ENCODE peak calls at places on chromosomes 5 and 9, in five cellular contexts. N, G, X, J and B are unnamed samples.

GRCh38 chr9:81665514-81665838 is 23.9 kb downstream of the TLE1 start:
- DNase-seq in N (no peak), G (peak; percentile 71), X (no peak), J (no peak), B (peak; percentile 31)

GRCh38 chr5:84437673-84438315 is 53.1 kb upstream of the EDIL3 start:
- DNase-seq in N (no peak), G (no peak), X (peak; percentile 91), J (peak; percentile 76), B (peak; percentile 85)

GRCh38 chr9:132004323-132004722 is 75.3 kb downstream of the MED27 start:
- DNase-seq in N (no peak), G (no peak), X (no peak), J (no peak), B (no peak)

GRCh38 chr5:168366124-168366523 is 74.7 kb downstream of the WWC1 start:
- DNase-seq in N (no peak), G (no peak), X (peak; percentile 95), J (peak; percentile 88), B (peak; percentile 88)

GRCh38 chr5:100900142-100900795 is 2.8 kb downstream of the ST8SIA4 start:
- DNase-seq in N (peak; percentile 69), G (peak; percentile 44), X (no peak), J (peak; percentile 39), B (peak; percentile 51)

GRCh38 chr9:99430301-99430700 is 208.2 kb downstream of the SEC61B start:
- DNase-seq in N (no peak), G (no peak), X (peak; percentile 90), J (peak; percentile 69), B (peak; percentile 92)

GRCh38 chr5:133360693-133361479 is 251.5 kb downstream of the FSTL4 start:
- DNase-seq in N (no peak), G (peak; percentile 71), X (no peak), J (no peak), B (no peak)

GRCh38 chr9:111474385-111474784 is 9.8 kb downstream of the ECPAS start:
- DNase-seq in N (no peak), G (peak; percentile 14), X (no peak), J (no peak), B (no peak)

GRCh38 chr5:54803381-54804025 is 181.9 kb downstream of the ESM1 start:
- DNase-seq in N (no peak), G (peak; percentile 57), X (no peak), J (peak; percentile 16), B (peak; percentile 47)

GRCh38 chr5:12109075-12109688 is 204.9 kb upstream of the CTNND2 start:
- DNase-seq in N (no peak), G (no peak), X (no peak), J (no peak), B (no peak)

GRCh38 chr5:160166069-160166972 is 47.1 kb upstream of the PWWP2A start:
- DNase-seq in N (no peak), G (peak; percentile 61), X (no peak), J (no peak), B (no peak)

GRCh38 chr5:175471628-175472027 is 6.7 kb upstream of the SFXN1 start:
- DNase-seq in N (peak; percentile 30), G (no peak), X (no peak), J (no peak), B (no peak)

GRCh38 chr5:175096469-175097185 is 347.4 kb downstream of the DRD1 start:
- DNase-seq in N (no peak), G (no peak), X (no peak), J (no peak), B (no peak)

GRCh38 chr9:84708400-84708799 is 38.9 kb downstream of the NTRK2 start:
- DNase-seq in N (no peak), G (peak; percentile 34), X (no peak), J (no peak), B (no peak)

GRCh38 chr9:130189840-130190239 is 17.6 kb downstream of the NCS1 start:
- DNase-seq in N (no peak), G (no peak), X (peak; percentile 86), J (peak; percentile 46), B (peak; percentile 87)

GRCh38 chr9:73093740-73094379 is 57.8 kb upstream of the ANXA1 start:
- DNase-seq in N (peak; percentile 39), G (no peak), X (peak; percentile 1), J (peak; percentile 56), B (peak; percentile 8)

GRCh38 chr5:106825379-106825778 is 845.4 kb downstream of the EFNA5 start:
- DNase-seq in N (no peak), G (no peak), X (peak; percentile 2), J (no peak), B (peak; percentile 5)

GRCh38 chr5:1552469-1553255 is 28.9 kb upstream of the LPCAT1 start:
- DNase-seq in N (peak; percentile 33), G (peak; percentile 53), X (no peak), J (peak; percentile 70), B (peak; percentile 36)

GRCh38 chr5:19880430-19880829 is 107.6 kb downstream of the CDH18 start:
- DNase-seq in N (no peak), G (no peak), X (no peak), J (no peak), B (no peak)

GRCh38 chr9:105879181-105879580 is 184.8 kb downstream of the TMEM38B start:
- DNase-seq in N (no peak), G (no peak), X (no peak), J (no peak), B (no peak)
- H2AFZ ChIP-seq in N (no peak overlapping the region), G (no peak overlapping the region), X (no peak overlapping the region), J (no peak overlapping the region), B (no peak overlapping the region)

GRCh38 chr5:93603191-93603590 is 20.2 kb downstream of the NR2F1 start:
- DNase-seq in N (no peak), G (peak; percentile 50), X (no peak), J (no peak), B (no peak)
- H3K4me3 ChIP-seq in N (no peak overlapping the region), G (no peak overlapping the region), X (no peak overlapping the region), J (no peak overlapping the region), B (peak overlapping the region; percentile 61)

DNA sequence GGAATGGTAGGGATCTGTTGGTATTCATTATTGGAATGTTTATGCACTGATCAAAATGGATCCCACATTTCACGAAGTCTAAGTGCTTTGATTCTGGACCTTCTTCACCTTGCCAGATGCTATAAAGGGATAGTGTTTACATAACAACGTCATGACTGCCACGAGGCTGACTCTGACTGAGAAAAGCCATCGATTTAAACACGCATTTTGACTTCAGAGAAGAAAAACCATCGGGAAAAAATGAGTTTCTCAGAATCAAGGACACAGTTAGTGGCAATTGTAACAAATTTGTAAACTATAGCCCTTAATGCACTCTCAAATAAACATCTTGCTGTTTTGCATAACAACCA is 49.7 kb downstream of the RASEF start:
- DNase-seq in N (no peak), G (no peak), X (peak; percentile 83), J (peak; percentile 39), B (peak; percentile 39)
- H3K9ac ChIP-seq in N (no peak overlapping the region), G (no peak overlapping the region), X (no peak overlapping the region), J (no peak overlapping the region), B (no peak overlapping the region)

GRCh38 chr9:28056006-28056405 is 482.7 kb upstream of the C9orf72 start:
- DNase-seq in N (no peak), G (no peak), X (no peak), J (peak; percentile 65), B (no peak)

GRCh38 chr9:28056466-28056865 is 483.2 kb upstream of the C9orf72 start:
- DNase-seq in N (no peak), G (no peak), X (no peak), J (no peak), B (no peak)

GRCh38 chr9:28053378-28053777 is 480.1 kb upstream of the C9orf72 start:
- DNase-seq in N (no peak), G (no peak), X (no peak), J (no peak), B (no peak)

GRCh38 chr9:28064241-28064640 is 491.0 kb upstream of the C9orf72 start:
- DNase-seq in N (no peak), G (no peak), X (no peak), J (peak; percentile 5), B (no peak)

GRCh38 chr9:28059192-28059591 is 485.9 kb upstream of the C9orf72 start:
- DNase-seq in N (no peak), G (no peak), X (no peak), J (no peak), B (no peak)
- H2AFZ ChIP-seq in N (no peak overlapping the region), G (no peak overlapping the region), X (no peak overlapping the region), J (no peak overlapping the region), B (no peak overlapping the region)

DNA sequence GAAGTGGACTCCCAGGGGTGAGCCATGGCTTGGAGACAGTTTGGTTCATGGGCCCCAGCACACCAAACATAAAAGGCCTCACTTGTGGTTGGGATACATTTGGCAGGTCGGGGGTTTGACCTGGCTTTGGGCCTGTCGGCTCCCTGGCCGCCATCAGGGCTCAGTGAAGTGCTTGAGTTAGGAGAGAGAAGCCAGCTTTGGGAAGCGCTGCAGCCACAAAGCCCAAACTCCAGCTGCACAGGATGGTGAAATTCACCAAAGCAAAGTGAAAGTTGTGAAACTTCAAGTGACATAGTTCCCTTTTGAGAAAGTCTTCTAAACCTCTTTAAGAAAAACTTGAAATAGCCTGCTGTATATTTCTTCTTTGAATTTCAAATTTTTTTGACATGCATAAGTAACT is 27.5 kb downstream of the SLC46A2 start:
- DNase-seq in N (no peak), G (no peak), X (peak; percentile 57), J (peak; percentile 58), B (peak; percentile 73)
- H3K4me3 ChIP-seq in N (no peak overlapping the region), G (no peak overlapping the region), X (no peak overlapping the region), J (no peak overlapping the region), B (no peak overlapping the region)

DNA sequence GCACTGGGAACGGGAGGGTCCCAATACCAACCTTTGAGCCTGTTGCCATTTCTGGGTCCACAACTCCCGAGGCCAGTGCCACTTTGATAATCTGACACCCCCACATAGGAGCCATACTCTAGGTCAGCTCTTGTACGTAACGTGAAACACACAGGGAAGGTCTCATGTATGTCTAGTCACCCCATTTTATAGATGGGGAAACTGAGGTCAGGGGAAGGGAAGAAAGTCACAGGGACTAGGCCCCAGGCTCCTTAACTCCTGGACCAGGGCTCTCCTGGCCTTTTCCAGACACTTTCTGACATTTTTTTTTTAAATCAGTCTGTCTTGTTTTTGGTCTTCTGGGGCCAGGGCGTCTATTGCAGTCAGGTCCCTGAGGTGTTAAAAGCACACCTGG is 80.3 kb upstream of the SLC25A51 start:
- DNase-seq in N (no peak), G (no peak), X (no peak), J (no peak), B (no peak)
- H3K9ac ChIP-seq in N (no peak overlapping the region), G (no peak overlapping the region), X (no peak overlapping the region), J (peak overlapping the region; percentile 18), B (no peak overlapping the region)

DNA sequence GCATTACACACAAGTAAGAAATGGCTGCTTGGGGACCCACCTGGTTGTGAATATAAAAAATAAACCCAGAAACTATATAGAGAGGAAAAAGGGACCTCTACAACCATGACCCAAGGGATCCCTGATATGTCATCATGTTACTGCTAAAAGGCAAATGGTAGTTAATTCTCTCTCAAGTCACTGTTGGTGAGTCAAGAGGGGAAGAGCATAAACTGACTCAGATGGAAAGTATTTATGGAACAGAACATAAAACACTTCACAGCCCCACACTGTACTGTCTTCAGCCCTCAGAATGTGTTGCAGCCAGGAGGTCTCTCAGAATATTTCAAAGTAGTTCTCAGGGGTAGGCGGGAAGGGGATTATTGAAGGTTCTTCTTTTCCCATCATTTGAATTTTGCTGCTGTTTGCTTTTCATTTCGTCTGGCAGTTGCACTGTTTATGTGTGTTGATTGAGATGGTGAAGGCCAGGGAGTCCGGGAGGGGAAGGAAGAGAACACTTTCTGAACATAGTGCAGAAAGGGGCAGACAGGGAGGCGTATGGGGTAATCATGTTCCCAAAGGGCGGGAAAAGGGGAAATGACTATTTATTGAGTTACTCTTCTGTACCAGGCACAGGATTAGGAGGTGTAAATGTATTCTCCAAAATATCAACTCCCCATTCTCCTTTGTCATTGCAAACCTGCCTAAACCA is 85.5 kb downstream of the TEK start:
- DNase-seq in N (no peak), G (no peak), X (peak; percentile 87), J (peak; percentile 91), B (peak; percentile 89)
- H2AFZ ChIP-seq in N (no peak overlapping the region), G (no peak overlapping the region), X (no peak overlapping the region), J (peak overlapping the region; percentile 48), B (no peak overlapping the region)